ENCODE peak calls at places on chromosomes 12 and 14, in five cellular contexts. J is fibroblast of lung; Z is stomach; Y is aorta; L is CD8-positive, alpha-beta memory T cell. B is an unnamed sample. For H3K27me3, the result is how much of the 10 kb centered on the place peaks cover.

GRCh38 chr14:74611672-74612345 is at the start of gene LTBP2:
- DNase-seq in Z (no peak), L (no peak), J (peak), Y (no peak), B (peak)

GRCh38 chr12:53071591-53072551 is 7.3 kb downstream of the SPRYD3 start:
- DNase-seq in Y (peak), J (peak), Z (no peak), L (no peak), B (peak)

GRCh38 chr12:113082486-113083148 is 26.1 kb downstream of the DTX1 start:
- DNase-seq in Z (no peak), J (no peak), Y (no peak), L (no peak), B (no peak)

GRCh38 chr12:124510301-124510970 is 57.0 kb downstream of the NCOR2 start:
- DNase-seq in L (no peak), Z (peak), J (no peak), Y (peak), B (peak)

GRCh38 chr12:27820564-27820963 is 40.5 kb upstream of the MANSC4 start:
- DNase-seq in Y (no peak), Z (no peak), L (no peak), J (no peak), B (no peak)

GRCh38 chr12:76085159-76085868 is 829 bp upstream of the NAP1L1 start:
- DNase-seq in L (no peak), J (peak), Z (no peak), Y (no peak), B (no peak)

GRCh38 chr14:59107819-59108218 is 80.6 kb upstream of the DAAM1 start:
- DNase-seq in J (no peak), L (no peak), Z (no peak), Y (no peak), B (no peak)

GRCh38 chr14:102941419-102942011 is 19.1 kb downstream of the AMN start:
- DNase-seq in Z (no peak), J (no peak), Y (no peak), L (no peak), B (no peak)

GRCh38 chr14:68246074-68246980 is 426.7 kb downstream of the RAD51B start:
- DNase-seq in Z (no peak), Y (no peak), J (peak), L (no peak), B (peak)

GRCh38 chr14:101573289-101573688 is 12.0 kb downstream of the DIO3 start:
- DNase-seq in J (no peak), L (no peak), Z (no peak), Y (no peak), B (no peak)
- H3K27me3 ChIP-seq in J (under half), L (under half), Z (under half), Y (under half), B (under half)

GRCh38 chr12:57467915-57468314 is 8.3 kb downstream of the GLI1 start:
- DNase-seq in Z (no peak), Y (no peak), J (no peak), L (no peak), B (no peak)
- H3K27me3 ChIP-seq in Z (under half), Y (under half), J (under half), L (under half), B (under half)

DNA sequence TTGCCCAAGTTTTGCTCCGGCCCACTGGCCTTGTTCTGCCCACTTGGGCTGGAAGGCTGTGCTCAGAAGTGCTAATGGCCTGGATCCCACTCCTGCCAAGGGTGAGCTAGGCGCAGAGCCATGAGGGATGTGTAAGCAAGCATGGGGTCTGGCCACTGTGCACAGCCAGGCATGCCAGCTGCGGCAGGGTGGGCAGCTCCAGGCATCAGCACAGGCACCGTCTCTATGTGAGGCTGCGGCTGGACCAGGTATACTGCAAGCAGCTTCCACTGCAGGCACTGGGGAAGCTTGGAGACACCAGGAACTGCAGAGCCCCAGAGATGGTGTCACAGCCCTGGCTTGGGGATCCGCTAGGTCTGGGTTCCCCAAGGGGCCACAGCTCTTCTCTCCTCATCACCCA is 264.9 kb downstream of the LRIG3 start:
- DNase-seq in Z (no peak), J (no peak), Y (no peak), L (no peak), B (no peak)
- H3K27me3 ChIP-seq in Z (under half), J (under half), Y (under half), L (under half), B (under half)

DNA sequence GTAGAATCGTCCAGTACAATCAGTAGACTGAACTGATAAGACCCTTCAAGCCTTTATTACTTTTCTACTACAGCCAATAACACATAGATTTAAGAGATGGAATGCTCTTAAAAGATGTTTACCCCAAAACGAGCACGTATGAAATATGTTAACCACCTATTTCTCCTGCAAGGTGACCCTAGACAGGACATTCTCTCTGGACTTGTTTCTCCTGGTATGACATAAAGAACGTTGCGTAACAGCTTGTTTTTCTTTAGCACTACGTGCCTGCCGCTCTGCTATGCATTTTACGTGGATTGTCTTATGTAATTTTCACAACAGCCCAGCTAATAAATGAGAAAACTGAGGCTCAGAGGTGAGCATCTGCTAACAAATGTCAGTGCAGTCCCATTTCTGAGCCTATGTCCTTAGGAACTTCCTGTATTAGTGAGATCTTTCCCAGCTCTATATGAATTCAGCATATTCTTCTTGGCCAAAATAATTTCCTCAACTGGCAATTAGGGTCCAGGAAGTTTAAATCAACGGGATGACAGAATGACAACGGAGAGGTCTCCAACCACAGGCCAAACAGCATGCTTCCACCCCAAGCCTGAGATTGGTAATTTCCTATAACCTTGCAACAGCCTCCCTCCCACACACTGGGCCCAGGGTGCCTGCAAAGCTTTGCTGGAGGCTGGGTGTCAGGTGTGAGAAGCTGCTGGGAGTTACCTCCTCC is 3.7 kb downstream of the NFKBIA start:
- DNase-seq in Y (no peak), Z (no peak), J (no peak), L (peak), B (no peak)
- H3K27me3 ChIP-seq in Y (under half), Z (under half), J (under half), L (under half), B (under half)

DNA sequence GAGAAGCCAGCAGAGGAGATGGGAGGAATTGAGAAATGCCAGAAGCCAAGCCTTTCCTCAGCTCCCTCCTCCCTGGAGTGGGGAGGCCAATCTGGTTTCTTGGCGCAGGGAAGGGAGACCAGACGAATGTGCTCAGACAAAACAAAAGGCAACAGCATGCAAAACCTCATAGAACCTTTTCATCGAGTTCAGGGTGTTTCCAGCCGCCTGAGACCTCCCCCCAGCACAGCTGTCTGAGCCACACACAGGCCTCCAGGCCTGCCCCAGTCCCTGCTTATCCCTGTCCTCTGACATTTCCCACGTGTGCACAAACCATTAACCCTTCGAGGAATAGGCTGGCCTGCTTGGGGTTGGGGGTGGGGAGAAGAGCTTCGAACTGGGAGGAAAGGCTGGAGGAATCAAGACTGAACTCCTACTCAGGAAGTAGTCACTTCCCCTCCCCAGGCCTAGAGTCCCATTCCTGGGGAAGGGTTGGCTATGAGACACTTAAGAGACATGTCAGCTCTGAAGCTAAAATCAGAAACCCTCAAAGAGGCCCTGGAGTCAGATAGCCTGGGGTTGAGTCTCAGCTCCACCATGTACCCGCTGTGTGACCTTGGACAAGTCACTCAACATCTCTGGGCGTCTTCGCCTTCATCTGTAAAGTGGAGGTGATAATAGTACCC is 10.7 kb downstream of the TBX3 start:
- DNase-seq in Z (no peak), J (peak), L (no peak), Y (no peak), B (peak)
- H3K27me3 ChIP-seq in Z (under half), J (under half), L (under half), Y (under half), B (under half)

DNA sequence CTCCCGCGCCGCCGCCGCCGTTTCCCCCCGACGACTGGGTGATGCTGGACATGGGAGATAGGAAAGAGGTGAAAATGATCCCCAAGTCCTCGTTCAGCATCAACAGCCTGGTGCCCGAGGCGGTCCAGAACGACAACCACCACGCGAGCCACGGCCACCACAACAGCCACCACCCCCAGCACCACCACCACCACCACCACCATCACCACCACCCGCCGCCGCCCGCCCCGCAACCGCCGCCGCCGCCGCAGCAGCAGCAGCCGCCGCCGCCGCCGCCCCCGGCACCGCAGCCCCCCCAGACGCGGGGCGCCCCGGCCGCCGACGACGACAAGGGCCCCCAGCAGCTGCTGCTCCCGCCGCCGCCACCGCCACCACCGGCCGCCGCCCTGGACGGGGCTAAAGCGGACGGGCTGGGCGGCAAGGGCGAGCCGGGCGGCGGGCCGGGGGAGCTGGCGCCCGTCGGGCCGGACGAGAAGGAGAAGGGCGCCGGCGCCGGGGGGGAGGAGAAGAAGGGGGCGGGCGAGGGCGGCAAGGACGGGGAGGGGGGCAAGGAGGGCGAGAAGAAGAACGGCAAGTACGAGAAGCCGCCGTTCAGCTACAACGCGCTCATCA is 758 bp downstream of the FOXG1 start:
- DNase-seq in Z (no peak), J (no peak), Y (peak), L (no peak), B (no peak)
- H3K27me3 ChIP-seq in Z (under half), J (half or more), Y (under half), L (under half), B (half or more)